ENCODE peak calls at places on chromosomes 16 and 17, in six cellular contexts. P is IMR-90, B is mammary epithelial cell, V is stomach, N is substantia nigra, J is aorta. X is an unnamed sample.
A peak's percentile ranks its signal among the peaks of the same experiment; 100 is the strongest.

GRCh38 chr17:7859028-7859427 is 1.2 kb downstream of the CYB5D1 start:
- DNase-seq in N (no peak), V (no peak), P (no peak), J (no peak), B (no peak), X (no peak)

GRCh38 chr16:2720719-2721633 is 952 bp upstream of the PRSS27 start:
- DNase-seq in P (peak; percentile 68), V (peak; percentile 84), N (peak; percentile 22), B (peak; percentile 72), J (peak; percentile 95), X (no peak)

GRCh38 chr16:67594956-67595355 is 32.6 kb downstream of the CTCF start:
- DNase-seq in N (no peak), B (peak; percentile 71), V (no peak), J (no peak), P (peak; percentile 68), X (no peak)

GRCh38 chr17:55341432-55341831 is 76.7 kb downstream of the HLF start:
- DNase-seq in P (peak; percentile 27), J (no peak), B (peak; percentile 86), N (no peak), V (no peak), X (no peak)

GRCh38 chr16:85129846-85130706 is 17.8 kb upstream of the CIBAR2 start:
- DNase-seq in B (no peak), P (peak; percentile 68), N (no peak), J (no peak), V (no peak), X (no peak)

GRCh38 chr16:49838639-49839461 is 17.1 kb downstream of the ZNF423 start:
- DNase-seq in N (no peak), B (no peak), V (no peak), J (no peak), P (no peak), X (no peak)

GRCh38 chr17:33154869-33155455 is 138.1 kb downstream of the ASIC2 start:
- DNase-seq in N (no peak), J (no peak), P (no peak), V (no peak), B (no peak), X (no peak)

GRCh38 chr16:66427451-66427860 is 361 bp downstream of the BEAN1 start:
- DNase-seq in B (no peak), J (no peak), N (no peak), V (no peak), P (no peak), X (no peak)

GRCh38 chr17:4209611-4210010 is 54.2 kb downstream of the ANKFY1 start:
- DNase-seq in P (no peak), B (no peak), N (no peak), V (no peak), J (no peak), X (no peak)

GRCh38 chr16:74309789-74310781 is 13.5 kb downstream of the PSMD7 start:
- DNase-seq in J (no peak), B (peak; percentile 34), V (no peak), N (no peak), P (peak; percentile 56), X (no peak)

GRCh38 chr17:13016881-13017622 is 775 bp downstream of the ELAC2 start:
- DNase-seq in N (no peak), P (peak; percentile 10), B (peak; percentile 15), J (no peak), V (no peak), X (no peak)
- H3K27ac ChIP-seq in N (peak overlapping the region; percentile 52), P (peak overlapping the region; percentile 57), B (peak overlapping the region; percentile 68), J (no peak overlapping the region), V (peak overlapping the region; percentile 93), X (peak overlapping the region; percentile 86)

GRCh38 chr17:65600518-65600917 is 39.1 kb upstream of the AXIN2 start:
- DNase-seq in N (no peak), J (no peak), P (no peak), V (no peak), B (no peak), X (no peak)
- H3K27ac ChIP-seq in N (no peak overlapping the region), J (no peak overlapping the region), P (no peak overlapping the region), V (no peak overlapping the region), B (no peak overlapping the region), X (no peak overlapping the region)

DNA sequence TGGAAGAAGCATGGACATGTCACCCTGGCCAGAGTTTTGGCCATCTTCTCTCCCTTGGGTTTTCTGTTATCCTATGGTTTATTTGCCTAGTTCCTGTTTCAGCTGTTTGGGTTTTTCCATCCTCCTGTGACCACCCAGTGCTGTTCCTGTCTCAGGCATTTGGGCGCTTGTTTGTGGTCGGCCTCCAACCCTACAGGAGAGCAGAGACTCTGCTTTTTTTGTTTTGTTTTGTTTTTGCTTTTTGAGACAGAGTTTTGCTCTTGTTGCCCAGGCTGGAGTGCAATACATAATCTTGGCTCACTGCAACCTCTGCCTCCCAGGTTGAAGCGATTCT is 3.3 kb upstream of the ZC3H7A start:
- DNase-seq in J (no peak), B (no peak), V (no peak), N (no peak), P (no peak), X (no peak)
- H3K27ac ChIP-seq in J (no peak overlapping the region), B (no peak overlapping the region), V (no peak overlapping the region), N (no peak overlapping the region), P (no peak overlapping the region), X (no peak overlapping the region)

GRCh38 chr16:14088155-14088753 is 17.1 kb downstream of the MRTFB start:
- DNase-seq in J (no peak), N (no peak), V (no peak), B (no peak), P (no peak), X (no peak)
- H3K27ac ChIP-seq in J (no peak overlapping the region), N (no peak overlapping the region), V (peak overlapping the region; percentile 72), B (no peak overlapping the region), P (no peak overlapping the region), X (peak overlapping the region; percentile 60)

DNA sequence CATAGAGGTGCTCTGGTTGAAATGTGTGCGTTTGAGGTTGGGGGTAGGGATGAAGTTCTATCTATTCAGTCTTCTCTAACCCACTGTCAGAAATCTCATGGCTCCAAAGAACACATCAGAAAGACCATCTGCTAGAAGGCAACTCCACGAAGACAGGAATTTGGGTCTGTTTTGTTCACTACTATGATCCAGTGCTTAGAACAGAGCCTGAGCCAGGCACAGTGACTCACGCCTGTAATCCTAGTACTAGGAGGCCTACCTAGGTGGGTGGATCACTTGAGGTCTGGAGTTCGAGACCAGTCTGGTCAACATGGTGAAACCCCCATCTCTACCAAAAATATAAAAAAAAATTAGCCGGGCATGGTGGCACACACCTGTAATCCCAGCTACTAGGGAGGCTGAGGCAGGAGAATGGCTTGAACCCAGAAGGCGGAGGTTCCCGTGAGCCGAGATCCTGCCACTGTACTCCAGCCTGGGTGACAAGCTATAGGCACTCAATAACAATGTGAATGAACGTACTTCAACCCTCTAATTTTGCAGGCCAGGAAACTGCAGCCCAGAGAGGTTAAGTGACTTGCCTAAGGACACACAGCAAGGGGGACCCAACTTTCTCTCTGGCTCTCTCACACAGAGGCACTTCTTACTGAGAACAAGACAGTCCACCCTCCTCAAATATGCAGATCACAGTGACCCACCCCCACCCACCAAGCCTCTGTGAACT is 2.2 kb downstream of the CASKIN2 start:
- DNase-seq in B (no peak), V (no peak), P (peak; percentile 50), J (no peak), N (no peak), X (no peak)
- H3K27ac ChIP-seq in B (no peak overlapping the region), V (peak overlapping the region; percentile 89), P (no peak overlapping the region), J (no peak overlapping the region), N (peak overlapping the region; percentile 91), X (no peak overlapping the region)

DNA sequence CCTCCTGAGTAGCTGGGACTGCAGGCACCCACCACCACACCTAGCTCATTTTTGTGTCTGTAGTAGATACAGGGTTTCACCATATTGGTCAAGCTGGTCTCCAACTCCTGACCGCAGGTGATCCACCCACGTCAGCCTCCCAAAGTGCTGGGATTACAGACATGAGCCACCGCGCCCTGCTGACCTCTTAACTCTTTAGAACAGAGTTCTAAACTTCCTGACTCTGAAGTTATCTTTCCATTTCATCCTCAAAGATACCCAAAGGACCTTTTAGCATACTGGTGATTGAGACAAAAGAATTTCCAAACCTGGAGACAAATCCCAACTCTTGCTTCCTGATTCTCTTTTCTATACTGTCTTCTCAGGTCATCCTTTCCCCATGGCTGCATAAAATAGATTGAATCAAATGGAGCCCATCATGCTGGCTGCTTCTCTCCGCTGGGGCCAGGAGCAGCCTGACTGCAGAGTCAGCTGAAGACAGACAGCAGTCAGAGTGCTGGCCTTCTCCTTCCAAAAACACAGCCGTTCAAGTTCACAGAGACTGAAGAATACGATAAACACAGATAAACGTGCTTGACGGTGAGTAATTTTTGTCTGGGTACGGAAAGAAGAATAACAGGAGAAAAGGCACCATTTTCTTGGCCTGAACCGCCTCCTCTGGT is 76.5 kb upstream of the ATF7IP2 start:
- DNase-seq in N (no peak), J (no peak), V (peak; percentile 17), B (no peak), P (no peak), X (no peak)
- H3K27ac ChIP-seq in N (no peak overlapping the region), J (no peak overlapping the region), V (no peak overlapping the region), B (peak overlapping the region; percentile 81), P (no peak overlapping the region), X (peak overlapping the region; percentile 79)

GRCh38 chr17:44082206-44082605 is 11.7 kb downstream of the G6PC3 start:
- DNase-seq in P (no peak), J (no peak), V (no peak), B (no peak), N (no peak), X (no peak)

GRCh38 chr17:44081681-44082080 is 11.1 kb downstream of the G6PC3 start:
- DNase-seq in J (no peak), N (no peak), V (no peak), P (no peak), B (no peak), X (no peak)

GRCh38 chr17:44077595-44077909 is 7.0 kb downstream of the G6PC3 start:
- DNase-seq in V (no peak), N (no peak), B (no peak), P (no peak), J (no peak), X (no peak)

GRCh38 chr17:44078412-44078811 is 7.9 kb downstream of the G6PC3 start:
- DNase-seq in V (no peak), N (no peak), B (no peak), P (no peak), J (no peak), X (no peak)

GRCh38 chr17:44079877-44080821 is 9.6 kb downstream of the G6PC3 start:
- DNase-seq in J (no peak), B (no peak), P (no peak), N (no peak), V (no peak), X (no peak)
- H3K27ac ChIP-seq in J (no peak overlapping the region), B (no peak overlapping the region), P (no peak overlapping the region), N (peak overlapping the region; percentile 26), V (no peak overlapping the region), X (no peak overlapping the region)

X was measured in epithelial cell of prostate.